ENCODE peak calls at places on chromosomes 6 and 20, in six cellular contexts. A is HCT116, Q is PC-3, H is GM23248, E is neural progenitor cell, X is MM.1S. K is an unnamed sample. For H4K20me1 and H3K9me3, the result is how much of the 10 kb centered on the place peaks cover.

GRCh38 chr6:11432713-11433450 is 104.7 kb upstream of the TMEM170B start:
- DNase-seq in A (no peak), Q (peak), H (peak), E (no peak), X (no peak), K (no peak)

GRCh38 chr20:43820742-43821330 is 93.8 kb upstream of the TOX2 start:
- DNase-seq in A (no peak), Q (peak), H (no peak), E (no peak), X (no peak), K (no peak)

GRCh38 chr20:61046721-61047351 is 205.2 kb upstream of the CDH4 start:
- DNase-seq in A (no peak), Q (no peak), H (no peak), E (no peak), X (no peak), K (no peak)

GRCh38 chr6:37354526-37355384 is 972 bp downstream of the RNF8 start:
- DNase-seq in A (no peak), Q (peak), H (peak), E (peak), X (no peak), K (peak)

GRCh38 chr20:16518068-16518783 is 55.0 kb downstream of the KIF16B start:
- DNase-seq in A (peak), Q (peak), H (peak), E (peak), X (no peak), K (peak)

GRCh38 chr20:8170921-8171320 is 38.9 kb downstream of the PLCB1 start:
- DNase-seq in A (no peak), Q (no peak), H (no peak), E (no peak), X (no peak), K (no peak)

GRCh38 chr20:37528442-37529213 is 952 bp upstream of the BLCAP start:
- DNase-seq in A (no peak), Q (no peak), H (peak), E (no peak), X (no peak), K (no peak)

GRCh38 chr6:71250050-71250689 is 38.4 kb upstream of the OGFRL1 start:
- DNase-seq in A (no peak), Q (peak), H (peak), E (no peak), X (no peak), K (no peak)

GRCh38 chr6:31763617-31763940 is 1.1 kb downstream of the SAPCD1 start:
- DNase-seq in A (no peak), Q (peak), H (peak), E (peak), X (no peak), K (no peak)

GRCh38 chr6:169069361-169069760 is 184.3 kb downstream of the THBS2 start:
- DNase-seq in A (no peak), Q (no peak), H (no peak), E (no peak), X (no peak), K (no peak)

GRCh38 chr6:53794073-53794719 is 609 bp upstream of the LRRC1 start:
- DNase-seq in A (peak), Q (peak), H (peak), E (peak), X (peak), K (peak)

GRCh38 chr20:59697082-59697481 is 92.7 kb downstream of the PHACTR3 start:
- DNase-seq in A (no peak), Q (no peak), H (no peak), E (no peak), X (no peak), K (no peak)

GRCh38 chr6:99353126-99353525 is 3.7 kb upstream of the FAXC start:
- DNase-seq in A (no peak), Q (no peak), H (peak), E (peak), X (no peak), K (peak)

GRCh38 chr20:19403549-19403948 is 191.1 kb downstream of the SLC24A3 start:
- DNase-seq in A (no peak), Q (no peak), H (no peak), E (no peak), X (no peak), K (no peak)

GRCh38 chr6:166866839-166867637 is 89.3 kb downstream of the RNASET2 start:
- DNase-seq in A (no peak), Q (no peak), H (no peak), E (no peak), X (no peak), K (no peak)

GRCh38 chr6:159594750-159595117 is 98.3 kb downstream of the SOD2 start:
- DNase-seq in A (peak), Q (peak), H (peak), E (no peak), X (no peak), K (no peak)

GRCh38 chr6:134079406-134079921 is 27.0 kb upstream of the SLC2A12 start:
- DNase-seq in A (no peak), Q (no peak), H (no peak), E (no peak), X (no peak), K (no peak)

DNA sequence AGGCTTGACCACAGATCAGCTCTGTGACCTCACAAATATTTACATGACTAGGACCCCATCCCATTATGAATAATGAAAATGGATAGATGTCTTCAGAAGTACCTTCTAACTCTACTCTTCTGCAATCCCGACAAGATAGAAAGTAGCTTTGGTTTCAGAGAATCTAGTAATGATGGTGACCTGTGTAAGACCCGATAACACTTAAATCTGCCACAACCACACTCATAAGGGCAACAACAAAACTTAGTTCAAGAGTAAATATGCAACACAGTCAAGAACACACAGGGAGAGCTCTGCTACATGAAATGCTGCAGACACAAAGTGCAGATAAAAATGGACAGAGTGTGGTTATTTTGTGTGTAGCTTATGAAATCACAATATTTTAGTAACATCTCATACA is 9.6 kb downstream of the CHD6 start:
- DNase-seq in A (no peak), Q (no peak), H (no peak), E (no peak), X (no peak), K (no peak)
- H4K20me1 ChIP-seq in A (under half), Q (under half), H (under half), E (half or more), X (under half), K (half or more)

DNA sequence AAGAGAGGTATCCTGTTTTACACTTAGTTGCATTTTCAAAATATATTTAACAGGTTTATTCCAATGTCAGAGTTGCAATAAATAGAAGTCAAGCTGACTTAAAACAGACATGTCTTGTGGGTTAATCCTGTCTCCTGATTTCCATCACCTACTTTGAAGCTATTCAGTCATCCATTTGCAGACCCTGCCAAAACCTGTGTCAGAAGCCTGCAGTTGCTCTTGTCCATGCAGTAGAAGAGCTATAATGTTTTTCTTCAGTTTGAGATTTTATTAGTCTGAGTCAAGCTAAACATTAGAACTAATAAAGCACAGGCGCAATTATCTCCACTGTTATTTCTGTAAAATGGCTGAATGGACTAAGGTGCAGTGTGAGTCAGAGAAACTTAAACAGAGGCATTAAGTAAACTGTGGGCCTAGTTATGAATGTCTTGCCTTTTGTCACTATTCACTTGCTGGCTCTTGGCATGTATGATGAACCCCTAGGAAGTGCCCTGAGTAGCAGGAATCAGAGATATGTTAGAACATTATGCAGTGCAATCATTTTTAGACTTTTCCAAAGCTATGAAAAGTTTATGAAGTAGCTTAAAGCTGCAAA is 11.0 kb upstream of the HDGFL1 start:
- DNase-seq in A (no peak), Q (peak), H (no peak), E (no peak), X (no peak), K (peak)
- H3K9me3 ChIP-seq in A (under half), Q (under half), H (under half), E (under half), X (under half), K (under half)

GRCh38 chr20:47117789-47118188 is 223.1 kb downstream of the EYA2 start:
- DNase-seq in A (no peak), Q (no peak), H (no peak), E (no peak), X (no peak), K (peak)

GRCh38 chr20:47118641-47119040 is 224.0 kb downstream of the EYA2 start:
- DNase-seq in A (no peak), Q (no peak), H (no peak), E (peak), X (no peak), K (no peak)

GRCh38 chr20:47115694-47116093 is 221.1 kb downstream of the EYA2 start:
- DNase-seq in A (no peak), Q (no peak), H (no peak), E (no peak), X (no peak), K (no peak)

GRCh38 chr20:47118201-47118600 is 223.6 kb downstream of the EYA2 start:
- DNase-seq in A (no peak), Q (no peak), H (peak), E (peak), X (no peak), K (no peak)

DNA sequence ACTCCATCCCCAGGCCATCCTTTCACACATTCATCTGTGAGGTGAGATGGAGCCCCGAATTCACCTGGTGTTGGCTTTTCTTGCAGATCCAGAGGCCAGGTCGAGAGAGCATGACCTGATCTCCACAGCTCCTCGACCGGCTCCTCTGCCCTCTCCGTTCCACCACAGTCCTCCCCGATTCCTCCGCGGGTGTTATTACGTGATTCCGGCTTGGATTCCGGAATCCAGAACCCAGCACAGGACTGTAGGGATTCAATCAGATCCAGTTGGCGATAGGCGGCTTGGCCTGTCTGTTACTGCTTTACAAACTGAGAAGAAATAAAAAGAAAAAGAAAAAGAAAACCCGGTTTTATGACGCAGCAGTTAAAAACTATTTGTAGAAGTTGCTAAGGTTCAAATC is 222.7 kb downstream of the EYA2 start:
- DNase-seq in A (no peak), Q (no peak), H (peak), E (no peak), X (no peak), K (no peak)
- TF ChIP-seq EZH2phosphoT487 in A (no peak), Q (no peak), H (no peak), E (no peak), X (no peak), K (no peak)

GRCh38 chr20:34079818-34080217 is 32.2 kb downstream of the EIF2S2 start:
- DNase-seq in A (no peak), Q (no peak), H (no peak), E (no peak), X (no peak), K (no peak)

GRCh38 chr20:34074101-34074760 is 37.8 kb downstream of the EIF2S2 start:
- DNase-seq in A (no peak), Q (peak), H (peak), E (no peak), X (no peak), K (no peak)

GRCh38 chr20:34075647-34076046 is 36.4 kb downstream of the EIF2S2 start:
- DNase-seq in A (no peak), Q (no peak), H (no peak), E (no peak), X (no peak), K (no peak)

GRCh38 chr20:34078540-34078939 is 33.5 kb downstream of the EIF2S2 start:
- DNase-seq in A (no peak), Q (no peak), H (no peak), E (no peak), X (no peak), K (no peak)

DNA sequence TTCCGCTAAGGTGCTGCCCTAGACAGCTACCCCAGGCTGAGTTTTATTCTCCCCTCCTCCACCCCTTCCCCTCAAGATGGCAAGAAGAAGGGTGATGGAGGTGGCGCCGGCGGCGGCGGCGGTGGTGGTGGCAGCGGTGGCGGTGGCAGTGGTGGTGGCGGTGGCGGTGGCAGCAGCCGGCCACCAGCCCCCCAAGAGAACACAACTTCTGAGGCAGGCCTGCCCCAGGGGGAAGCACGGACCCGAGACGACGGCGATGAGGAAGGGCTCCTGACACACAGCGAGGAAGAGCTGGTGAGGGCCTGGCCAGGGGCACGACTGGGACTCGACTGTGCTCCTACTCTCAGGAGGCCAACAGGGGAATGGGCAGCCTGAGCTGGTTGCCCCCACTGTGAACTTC is 35.1 kb downstream of the EIF2S2 start:
- DNase-seq in A (no peak), Q (no peak), H (no peak), E (no peak), X (no peak), K (no peak)
- H4K20me1 ChIP-seq in A (under half), Q (under half), H (under half), E (under half), X (under half), K (under half)

GRCh38 chr20:4235512-4236043 is 220.2 kb upstream of the RNF24 start:
- DNase-seq in A (no peak), Q (no peak), H (no peak), E (no peak), X (no peak), K (no peak)

GRCh38 chr20:4234664-4235063 is 219.3 kb upstream of the RNF24 start:
- DNase-seq in A (no peak), Q (no peak), H (no peak), E (no peak), X (no peak), K (no peak)

GRCh38 chr20:4233520-4233919 is 218.2 kb upstream of the RNF24 start:
- DNase-seq in A (no peak), Q (no peak), H (no peak), E (no peak), X (no peak), K (no peak)

GRCh38 chr20:4230651-4231050 is 215.3 kb upstream of the RNF24 start:
- DNase-seq in A (no peak), Q (no peak), H (no peak), E (peak), X (no peak), K (no peak)

GRCh38 chr20:4234128-4234527 is 218.8 kb upstream of the RNF24 start:
- DNase-seq in A (no peak), Q (no peak), H (peak), E (no peak), X (no peak), K (no peak)
- H3K9me3 ChIP-seq in A (under half), Q (under half), H (under half), E (under half), X (under half), K (under half)

GRCh38 chr6:16947461-16948159 is 154.2 kb upstream of the STMND1 start:
- DNase-seq in A (peak), Q (peak), H (peak), E (peak), X (no peak), K (peak)
- TF ChIP-seq EZH2phosphoT487 in A (no peak), Q (no peak), H (peak), E (no peak), X (no peak), K (no peak)